ENCODE peak calls at places on chromosomes 13 and 19, in four cellular contexts. B, Q, L and V are unnamed samples.

GRCh38 chr13:66660013-66660804 is 569.9 kb downstream of the PCDH9 start:
- DNase-seq in B (no peak), Q (no peak), L (no peak), V (no peak)

GRCh38 chr13:92573467-92574057 is 653.0 kb upstream of the GPC6 start:
- DNase-seq in B (no peak), Q (no peak), L (peak), V (no peak)

GRCh38 chr13:20165417-20166257 is 4.8 kb upstream of the GJA3 start:
- DNase-seq in B (no peak), Q (no peak), L (no peak), V (no peak)

GRCh38 chr13:47148543-47148942 is 251.7 kb upstream of the HTR2A start:
- DNase-seq in B (no peak), Q (no peak), L (no peak), V (no peak)

GRCh38 chr19:4970558-4971423 is 1.9 kb downstream of the KDM4B start:
- DNase-seq in B (peak), Q (no peak), L (no peak), V (no peak)

GRCh38 chr13:27034678-27035111 is 136.9 kb downstream of the USP12 start:
- DNase-seq in B (no peak), Q (no peak), L (no peak), V (no peak)

GRCh38 chr19:53877361-53877766 is 4.6 kb upstream of the PRKCG start:
- DNase-seq in B (no peak), Q (no peak), L (no peak), V (peak)

GRCh38 chr13:66530158-66530557 is 700.0 kb downstream of the PCDH9 start:
- DNase-seq in B (no peak), Q (no peak), L (no peak), V (no peak)